ENCODE peak calls at places on chromosomes 5 and 9, in nine cellular contexts. C is tibial nerve; Q is PC-9; O is CD4-positive, alpha-beta memory T cell; Z is fibroblast of mammary gland; L is DND-41; P is effector memory CD4-positive, alpha-beta T cell; J is GM23338; F is GM23248. X is an unnamed sample.

GRCh38 chr5:150627731-150628545 is 12.5 kb upstream of the SYNPO start:
- DNase-seq in C (no peak), Q (no peak), O (no peak), Z (peak; percentile 45), L (no peak), P (no peak), J (no peak), F (peak; percentile 86), X (no peak)

GRCh38 chr5:154285661-154286408 is 95.3 kb downstream of the GALNT10 start:
- DNase-seq in C (no peak), Q (peak; percentile 61), O (no peak), Z (peak; percentile 52), L (no peak), P (no peak), J (no peak), F (peak; percentile 74), X (no peak)

GRCh38 chr5:52077941-52078825 is 694.9 kb downstream of the ISL1 start:
- DNase-seq in C (no peak), Q (no peak), O (no peak), Z (no peak), L (no peak), P (no peak), J (peak; percentile 47), F (no peak), X (no peak)

GRCh38 chr9:99465231-99465891 is 243.3 kb downstream of the SEC61B start:
- DNase-seq in C (no peak), Q (no peak), O (no peak), Z (no peak), L (no peak), P (no peak), J (no peak), F (no peak), X (no peak)

GRCh38 chr9:96853711-96854072 is 622 bp downstream of the ZNF782 start:
- DNase-seq in C (no peak), Q (no peak), O (peak; percentile 21), Z (no peak), L (no peak), P (no peak), J (no peak), F (peak; percentile 38), X (no peak)

GRCh38 chr9:34684145-34684544 is 6.9 kb downstream of the CCL19 start:
- DNase-seq in C (no peak), Q (no peak), O (no peak), Z (no peak), L (no peak), P (no peak), J (no peak), F (no peak), X (no peak)

GRCh38 chr5:102591650-102592049 is 92.8 kb upstream of the SLCO6A1 start:
- DNase-seq in C (no peak), Q (no peak), O (no peak), Z (no peak), L (no peak), P (no peak), J (no peak), F (no peak), X (peak; percentile 21)

GRCh38 chr5:166883016-166883415 is 1408.4 kb upstream of the WWC1 start:
- DNase-seq in C (no peak), Q (no peak), O (no peak), Z (peak; percentile 51), L (no peak), P (no peak), J (peak; percentile 79), F (no peak), X (no peak)

GRCh38 chr5:168329302-168329701 is 37.9 kb downstream of the WWC1 start:
- DNase-seq in C (no peak), Q (peak; percentile 75), O (no peak), Z (no peak), L (no peak), P (no peak), J (peak; percentile 74), F (no peak), X (no peak)

GRCh38 chr9:89871871-89872331 is 267.1 kb downstream of the GADD45G start:
- DNase-seq in C (no peak), Q (no peak), O (no peak), Z (no peak), L (no peak), P (no peak), J (no peak), F (no peak), X (no peak)

DNA sequence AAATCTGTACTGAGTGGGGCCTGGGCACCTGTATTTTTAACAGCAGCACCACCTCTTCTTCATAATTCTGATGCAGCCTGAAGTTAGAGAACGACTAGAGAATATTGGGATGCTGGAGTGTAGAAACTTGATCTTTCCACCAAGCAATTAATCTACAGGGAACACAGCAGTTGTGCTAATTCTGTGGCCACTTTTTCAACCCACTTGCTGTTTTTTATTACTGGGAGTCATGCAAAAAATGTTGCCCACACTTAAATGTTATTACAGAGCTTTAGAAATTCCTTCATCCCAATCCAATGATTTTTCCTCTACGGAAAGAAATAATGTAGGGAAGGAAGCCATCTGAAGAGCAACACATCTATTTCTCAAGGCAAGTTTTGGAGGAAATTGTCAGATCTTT is 190.9 kb upstream of the TUT7 start:
- DNase-seq in C (no peak), Q (no peak), O (no peak), Z (no peak), L (no peak), P (no peak), J (no peak), F (peak; percentile 5), X (no peak)
- H3K4me3 ChIP-seq in C (no peak overlapping the region), Q (no peak overlapping the region), O (no peak overlapping the region), Z (no peak overlapping the region), L (no peak overlapping the region), P (no peak overlapping the region), J (no peak overlapping the region), F (no peak overlapping the region), X (no peak overlapping the region)

DNA sequence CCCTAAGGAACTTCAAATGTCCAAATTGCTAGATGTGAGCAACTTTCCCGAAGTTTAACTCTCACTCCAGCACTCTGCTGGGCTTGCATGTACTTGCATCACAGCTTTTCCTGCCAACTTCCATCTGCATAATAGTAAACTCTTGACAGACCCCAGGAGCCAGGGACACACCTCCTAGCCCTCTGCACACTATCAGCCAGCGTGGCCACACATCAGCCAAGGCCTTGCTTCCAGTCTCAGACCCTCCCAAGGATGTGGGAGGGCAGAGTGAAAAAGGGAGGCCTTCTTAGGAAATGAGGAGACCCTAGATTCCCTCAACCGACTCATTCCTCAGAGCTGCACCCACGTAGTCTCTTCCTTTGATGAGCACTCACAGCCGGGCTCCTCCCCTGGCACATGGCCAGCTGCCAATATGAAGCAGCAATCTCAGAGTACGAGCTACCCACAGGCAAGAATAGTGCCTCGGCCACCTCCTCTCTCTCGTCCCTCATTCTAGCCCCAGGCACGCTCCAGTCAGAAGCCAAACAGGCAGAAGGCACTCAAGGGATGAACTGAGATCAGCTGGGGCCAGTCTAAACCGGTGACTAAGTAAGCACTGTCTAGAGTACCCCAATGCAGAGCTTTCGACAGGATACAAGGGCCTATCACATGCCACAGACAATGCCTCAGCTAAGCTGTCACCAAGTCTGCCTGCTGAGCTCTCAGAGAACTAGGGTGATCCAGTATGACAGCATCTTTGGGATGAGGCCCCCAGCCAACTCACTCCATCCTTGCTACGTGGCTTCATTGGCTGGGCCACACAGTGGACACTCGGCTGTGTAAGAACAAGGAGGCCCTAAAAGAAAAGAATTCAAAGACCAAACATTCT is 2.3 kb downstream of the P4HA2 start:
- DNase-seq in C (peak; percentile 58), Q (no peak), O (peak; percentile 16), Z (peak; percentile 88), L (peak; percentile 24), P (no peak), J (no peak), F (peak; percentile 95), X (no peak)
- H3K4me3 ChIP-seq in C (no peak overlapping the region), Q (no peak overlapping the region), O (no peak overlapping the region), Z (peak overlapping the region; percentile 10), L (no peak overlapping the region), P (no peak overlapping the region), J (no peak overlapping the region), F (peak overlapping the region; percentile 81), X (no peak overlapping the region)

GRCh38 chr5:176743136-176743827 is 67.1 kb upstream of the UNC5A start:
- DNase-seq in C (no peak), Q (no peak), O (no peak), Z (no peak), L (no peak), P (no peak), J (peak; percentile 67), F (peak; percentile 8), X (no peak)
- H3K4me3 ChIP-seq in C (no peak overlapping the region), Q (no peak overlapping the region), O (no peak overlapping the region), Z (no peak overlapping the region), L (no peak overlapping the region), P (no peak overlapping the region), J (peak overlapping the region; percentile 65), F (no peak overlapping the region), X (no peak overlapping the region)

GRCh38 chr5:176534640-176535039 is 2.6 kb downstream of the RNF44 start:
- DNase-seq in C (no peak), Q (no peak), O (no peak), Z (no peak), L (peak; percentile 29), P (no peak), J (no peak), F (peak; percentile 22), X (no peak)
- H3K4me3 ChIP-seq in C (no peak overlapping the region), Q (no peak overlapping the region), O (peak overlapping the region; percentile 89), Z (no peak overlapping the region), L (peak overlapping the region; percentile 62), P (peak overlapping the region; percentile 95), J (peak overlapping the region; percentile 74), F (no peak overlapping the region), X (peak overlapping the region; percentile 92)

X was measured in GM12864.